ENCODE peak calls at places on chromosomes 5 and 9, in ten cellular contexts. S is astrocyte of the spinal cord, A is fibroblast of lung, I is astrocyte of the cerebellum, D is right atrium auricular region, E is stomach, W is neural crest cell, H is heart right ventricle, M is heart left ventricle, P is H9. J is an unnamed sample.

GRCh38 chr9:136865768-136866103 is 372 bp downstream of the EDF1 start:
- DNase-seq in P (peak), H (no peak), E (peak), M (peak), D (no peak), S (no peak), A (no peak), I (no peak), W (no peak), J (no peak)

GRCh38 chr9:79637180-79637925 is 65.6 kb downstream of the TLE4 start:
- DNase-seq in P (no peak), A (peak), H (no peak), M (no peak), I (no peak), E (no peak), S (peak), W (no peak), D (no peak), J (no peak)

GRCh38 chr9:90774682-90775081 is 26.9 kb upstream of the SYK start:
- DNase-seq in D (no peak), M (no peak), A (no peak), I (no peak), S (no peak), H (no peak), E (no peak), P (no peak), W (no peak), J (no peak)

GRCh38 chr5:159001247-159001646 is 98.5 kb downstream of the EBF1 start:
- DNase-seq in A (no peak), H (no peak), W (no peak), S (no peak), P (no peak), E (no peak), M (no peak), D (no peak), I (no peak), J (no peak)

GRCh38 chr5:137470111-137470920 is 28.8 kb downstream of the SPOCK1 start:
- DNase-seq in P (no peak), M (no peak), A (peak), W (no peak), I (peak), S (peak), E (no peak), H (no peak), D (peak), J (no peak)

GRCh38 chr5:159412284-159413046 is 82.2 kb upstream of the IL12B start:
- DNase-seq in W (no peak), M (no peak), D (no peak), E (peak), H (no peak), I (no peak), S (no peak), A (no peak), P (no peak), J (no peak)

GRCh38 chr9:120878188-120879130 is 1.5 kb upstream of the PHF19 start:
- DNase-seq in S (no peak), I (no peak), M (no peak), E (no peak), W (no peak), P (no peak), H (no peak), D (no peak), A (no peak), J (no peak)

GRCh38 chr5:150778517-150779396 is at the start of gene SMIM3:
- DNase-seq in M (peak), A (peak), S (peak), P (peak), W (peak), H (peak), D (peak), I (no peak), E (peak), J (no peak)

GRCh38 chr5:150762216-150762615 is 3.4 kb upstream of the DCTN4 start:
- DNase-seq in I (no peak), M (no peak), H (no peak), W (no peak), S (no peak), D (peak), E (no peak), A (no peak), P (no peak), J (no peak)

GRCh38 chr9:115855458-115856133 is 298.0 kb upstream of the PAPPA start:
- DNase-seq in E (no peak), H (no peak), D (no peak), S (no peak), M (no peak), W (no peak), P (no peak), A (peak), I (no peak), J (no peak)

GRCh38 chr9:123338710-123339665 is 17.0 kb upstream of the CRB2 start:
- DNase-seq in P (no peak), M (peak), D (no peak), E (peak), A (peak), I (no peak), W (no peak), S (peak), H (peak), J (no peak)

GRCh38 chr9:70061776-70062175 is 18.1 kb downstream of the MAMDC2 start:
- DNase-seq in H (no peak), E (no peak), P (no peak), M (no peak), S (peak), A (peak), I (no peak), W (no peak), D (no peak), J (no peak)

DNA sequence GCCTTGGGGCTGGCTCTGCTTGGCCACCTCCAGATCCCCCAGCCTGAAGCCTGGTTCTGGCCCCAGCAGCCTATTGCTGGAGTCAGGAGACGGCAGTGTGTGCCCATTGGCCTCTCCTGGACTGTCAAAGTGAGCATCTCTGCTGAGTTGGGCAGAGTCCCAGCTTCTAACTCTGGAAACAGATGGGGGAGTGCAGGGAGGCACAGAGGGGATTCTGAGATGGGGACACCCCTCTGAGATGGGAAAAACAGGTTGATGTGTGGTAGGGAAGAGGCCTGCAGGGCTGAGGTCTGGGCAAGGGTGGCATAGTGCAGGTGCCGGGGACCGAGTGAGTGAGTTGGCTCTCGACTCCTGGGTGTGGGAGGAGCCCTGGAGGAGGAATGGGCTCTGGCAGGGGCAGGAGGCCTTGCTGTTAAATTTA is 27.5 kb downstream of the PHF2 start:
- DNase-seq in E (no peak), I (no peak), D (no peak), S (no peak), W (no peak), P (no peak), A (no peak), H (no peak), M (no peak), J (no peak)
- TF ChIP-seq CTCF in E (no peak), I (no peak), D (no peak), S (no peak), W (no peak), P (no peak), A (no peak), H (no peak), M (no peak), J (no peak)

DNA sequence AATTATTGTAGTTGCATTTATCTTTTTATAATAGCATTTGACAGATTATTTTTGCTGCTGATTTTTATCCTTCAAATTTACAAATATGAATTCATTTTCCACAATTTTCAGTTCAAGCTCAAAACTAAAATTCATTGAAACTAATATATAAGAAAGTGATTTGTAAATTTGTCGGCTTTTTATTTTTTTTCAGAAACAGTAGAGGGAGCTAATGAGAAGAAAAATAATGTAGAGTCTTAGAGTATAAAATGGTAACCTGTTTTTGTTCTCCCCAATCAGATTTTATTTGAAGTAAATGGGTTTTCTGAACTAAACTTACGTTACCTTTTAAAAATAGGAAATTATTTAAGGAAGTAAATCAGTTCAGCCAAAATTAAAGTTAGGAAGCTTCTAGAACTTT is 19.2 kb downstream of the PRRC1 start:
- DNase-seq in D (no peak), M (no peak), P (no peak), H (no peak), E (no peak), S (peak), W (no peak), A (no peak), I (no peak), J (no peak)
- TF ChIP-seq CTCF in D (peak), M (no peak), P (peak), H (peak), E (no peak), S (peak), W (peak), A (peak), I (no peak), J (peak)

GRCh38 chr9:86282979-86283535 is 719 bp upstream of the ISCA1 start:
- DNase-seq in W (no peak), S (peak), E (no peak), P (no peak), A (peak), I (peak), H (no peak), M (no peak), D (no peak), J (peak)

GRCh38 chr9:86280580-86280979 is 1.8 kb downstream of the ISCA1 start:
- DNase-seq in I (no peak), M (no peak), S (no peak), P (no peak), W (no peak), A (no peak), H (no peak), D (no peak), E (no peak), J (no peak)

GRCh38 chr9:86279839-86280238 is 2.5 kb downstream of the ISCA1 start:
- DNase-seq in A (no peak), I (no peak), H (no peak), S (no peak), D (no peak), P (no peak), E (no peak), W (no peak), M (no peak), J (no peak)

GRCh38 chr9:86281577-86282076 is 711 bp downstream of the ISCA1 start:
- DNase-seq in A (peak), E (no peak), W (peak), M (no peak), S (no peak), H (no peak), I (no peak), P (peak), D (no peak), J (no peak)

DNA sequence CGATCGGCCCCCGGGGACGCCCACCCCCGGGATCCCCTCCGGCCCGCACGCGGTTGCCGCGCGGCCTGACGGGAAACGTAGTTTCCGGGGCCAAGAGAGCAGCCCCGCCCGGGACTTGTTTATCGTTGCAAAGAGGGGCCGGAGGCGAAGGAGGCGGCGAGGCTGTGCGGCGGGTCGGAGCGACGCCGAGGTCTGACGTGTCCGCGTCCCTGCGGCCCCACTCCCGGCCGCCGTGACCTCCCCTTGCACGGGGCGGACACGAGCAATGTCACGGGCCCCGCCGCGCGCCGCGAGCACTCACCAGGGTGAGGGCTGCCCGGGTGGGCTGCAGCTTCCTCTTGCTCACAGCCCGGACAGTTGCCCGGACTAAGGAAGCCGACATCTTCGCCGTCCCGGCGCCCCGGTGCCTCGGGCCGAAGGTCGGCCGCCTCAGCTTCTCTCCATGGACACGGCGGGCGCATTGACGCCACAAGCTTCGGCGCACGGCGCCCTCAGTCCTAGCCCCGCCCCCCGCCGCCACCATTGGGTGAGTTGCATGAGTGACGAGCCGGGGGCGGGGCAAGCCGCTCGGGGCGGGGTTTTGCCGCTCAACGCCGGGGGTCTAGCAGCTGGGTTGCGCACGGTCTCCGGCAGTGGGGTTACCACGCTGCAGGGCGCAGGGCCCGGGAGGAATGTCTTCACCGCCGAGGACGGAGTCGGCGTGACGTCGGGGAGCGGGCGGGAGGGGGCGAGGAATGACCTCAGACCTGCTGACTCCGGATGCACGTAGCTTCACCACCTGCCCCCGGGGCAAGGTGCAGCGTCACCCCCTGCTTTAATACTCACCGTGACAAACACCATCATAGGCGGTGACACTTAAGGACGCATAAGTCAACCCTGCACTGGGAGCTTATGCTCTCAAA is at the start of gene ISCA1:
- DNase-seq in A (peak), H (peak), I (peak), E (peak), W (peak), M (peak), D (peak), S (peak), P (peak), J (peak)
- TF ChIP-seq CTCF in A (no peak), H (no peak), I (no peak), E (no peak), W (no peak), M (no peak), D (no peak), S (no peak), P (no peak), J (no peak)

DNA sequence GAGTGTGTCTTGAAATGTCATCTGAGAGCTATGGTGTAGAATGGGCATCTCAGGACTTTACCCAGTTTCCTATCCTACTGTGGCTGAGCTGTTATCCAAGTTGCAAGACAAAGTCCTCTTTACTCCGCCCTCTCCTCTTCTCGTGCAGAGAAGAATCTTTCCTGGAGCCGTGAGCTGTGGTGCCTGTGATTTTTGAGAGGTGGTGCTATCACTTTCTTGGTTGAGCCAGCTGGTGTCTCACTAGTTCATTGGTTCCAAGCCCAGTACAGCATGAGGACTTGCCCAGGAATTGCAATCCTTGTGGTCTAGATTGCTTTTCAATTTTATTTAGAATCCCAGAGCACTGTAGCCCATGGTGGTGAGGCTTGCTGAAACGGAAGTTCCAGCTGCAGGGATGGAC is 2300.3 kb downstream of the MAT2B start:
- DNase-seq in W (no peak), A (no peak), S (no peak), H (no peak), E (no peak), I (no peak), M (no peak), D (no peak), P (peak), J (no peak)
- TF ChIP-seq CTCF in W (no peak), A (no peak), S (no peak), H (no peak), E (no peak), I (no peak), M (no peak), D (no peak), P (peak), J (no peak)

DNA sequence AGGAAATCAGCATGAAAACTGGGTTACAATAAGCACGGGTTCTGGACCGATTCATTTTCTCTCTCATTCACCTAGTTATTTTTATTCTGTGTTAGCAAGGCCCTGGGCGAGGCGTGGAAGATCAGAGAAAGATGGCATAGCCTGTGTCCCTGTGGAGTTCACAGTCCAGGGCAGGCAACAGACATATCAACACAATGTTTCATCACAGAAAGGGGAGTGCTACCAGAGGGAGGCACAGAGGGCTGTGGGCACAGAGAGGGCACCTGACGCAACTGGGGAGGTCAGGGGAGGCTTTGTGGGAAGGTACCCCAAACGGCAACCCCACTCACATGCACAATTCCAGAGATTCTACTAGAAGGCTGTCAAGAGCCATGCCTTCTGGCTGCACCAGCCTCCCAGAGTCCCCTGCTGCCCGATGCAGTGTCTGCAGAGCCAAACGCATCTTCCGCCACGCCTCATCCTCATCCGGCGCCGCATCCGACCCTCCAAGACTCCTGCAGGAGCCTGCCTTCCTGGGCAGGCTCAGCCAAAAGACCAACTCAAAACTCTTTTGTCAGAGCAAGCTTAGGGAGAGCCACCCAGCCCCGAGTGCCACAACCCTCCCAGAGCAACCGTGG is 1.4 kb downstream of the FAM193B start:
- DNase-seq in P (no peak), I (no peak), H (no peak), S (no peak), M (no peak), A (no peak), D (no peak), E (no peak), W (peak), J (no peak)
- TF ChIP-seq CTCF in P (no peak), I (no peak), H (no peak), S (peak), M (no peak), A (peak), D (no peak), E (no peak), W (no peak), J (no peak)

GRCh38 chr5:126755593-126755992 is 21.3 kb upstream of the LMNB1 start:
- DNase-seq in I (no peak), S (no peak), D (no peak), H (no peak), M (no peak), W (no peak), P (no peak), E (no peak), A (no peak), J (no peak)
- TF ChIP-seq CTCF in I (no peak), S (no peak), D (no peak), H (no peak), M (no peak), W (no peak), P (no peak), E (no peak), A (no peak), J (no peak)

DNA sequence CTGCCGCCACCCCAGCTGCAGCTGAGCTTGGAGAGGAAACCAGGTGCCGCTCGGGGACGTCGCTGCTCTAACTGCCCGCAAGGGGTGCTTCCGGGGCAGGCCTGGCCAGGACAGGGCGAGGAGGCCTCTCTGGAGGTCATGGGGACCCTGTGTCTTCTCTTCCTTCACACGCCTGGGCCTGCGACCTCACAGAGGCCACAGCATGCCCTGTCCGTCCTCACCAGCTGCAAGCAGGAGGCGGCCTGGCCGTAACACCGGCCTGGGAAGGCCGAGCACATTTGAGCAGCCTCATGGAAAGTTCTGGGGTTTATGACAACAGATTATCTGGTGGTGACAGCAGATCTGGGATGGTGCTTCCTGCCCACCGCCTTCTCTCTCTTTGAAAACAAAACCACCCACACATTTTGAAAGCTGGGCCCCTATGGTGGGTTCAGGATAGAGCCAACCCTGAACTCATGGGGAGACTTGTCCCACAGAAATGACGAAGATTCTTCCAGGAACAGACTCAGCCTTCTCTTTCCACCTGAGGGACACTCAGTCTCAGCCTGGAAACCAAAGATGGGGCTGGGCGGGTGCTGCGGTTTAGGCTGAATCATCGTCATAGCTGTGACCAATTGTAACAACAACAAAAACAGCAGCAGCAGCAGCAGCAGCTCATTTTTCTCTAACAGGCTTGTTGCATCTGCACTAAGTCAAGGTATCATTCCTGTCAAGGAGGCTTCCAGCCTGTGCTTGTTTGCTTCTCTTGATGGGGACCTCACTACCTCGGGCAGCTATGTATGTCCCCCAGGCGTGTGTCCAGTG is 99.6 kb upstream of the RAPGEF1 start:
- DNase-seq in S (peak), E (no peak), I (peak), H (peak), A (peak), P (no peak), W (no peak), M (peak), D (no peak), J (no peak)
- TF ChIP-seq CTCF in S (no peak), E (no peak), I (no peak), H (no peak), A (no peak), P (no peak), W (no peak), M (no peak), D (no peak), J (no peak)

DNA sequence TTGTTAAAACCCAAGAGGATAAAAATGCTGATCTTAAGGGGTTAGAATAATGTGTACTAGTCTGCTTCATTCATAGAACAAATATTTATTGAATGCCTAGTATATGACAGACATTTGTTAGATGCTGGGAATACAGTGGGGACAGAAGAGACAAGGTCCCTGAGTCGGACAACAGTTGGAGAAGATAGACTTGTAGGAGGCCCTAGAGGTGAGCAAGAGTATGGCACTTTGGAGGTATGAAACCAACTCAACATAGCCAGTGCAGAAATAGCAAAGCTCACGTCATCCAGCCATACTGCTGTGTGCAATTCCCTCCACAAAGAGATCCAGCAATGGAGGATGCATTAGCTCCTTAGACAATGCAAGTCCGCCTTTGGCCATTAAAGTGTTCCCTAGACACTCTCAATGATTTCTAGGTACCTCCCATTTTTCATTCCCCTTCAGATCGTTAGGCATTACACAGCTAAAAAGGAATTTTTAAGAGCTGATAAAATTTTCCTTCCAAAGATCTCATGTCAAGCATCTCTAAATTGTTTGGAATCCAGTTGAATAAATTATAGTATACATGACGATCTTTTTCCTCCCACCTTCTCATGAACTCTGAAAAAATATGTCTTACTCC is 1949.6 kb upstream of the WWC1 start:
- DNase-seq in A (no peak), S (no peak), I (no peak), M (no peak), E (no peak), P (no peak), D (no peak), H (no peak), W (no peak), J (no peak)
- TF ChIP-seq CTCF in A (peak), S (no peak), I (no peak), M (no peak), E (no peak), P (peak), D (no peak), H (peak), W (peak), J (peak)

J was measured in retinal pigment epithelial cell.